ENCODE peak calls at places on chromosome 1, in seven cellular contexts. One of them, this sample, is unnamed. For H3K9me3, the result is how much of the 10 kb centered on the place peaks cover.

GRCh38 chr1:147377263-147378246 is 135.1 kb downstream of the CHD1L start:
- DNase-seq in Peyer's patch: no peak
- DNase-seq in ovary: no peak
- DNase-seq in psoas muscle: no peak
- DNase-seq in heart right ventricle: no peak
- DNase-seq in neural progenitor cell: no peak
- DNase-seq in lung: no peak
- DNase-seq in this sample: no peak

GRCh38 chr1:224785622-224786021 is 143.9 kb upstream of the DNAH14 start:
- DNase-seq in Peyer's patch: no peak
- DNase-seq in ovary: no peak
- DNase-seq in psoas muscle: no peak
- DNase-seq in heart right ventricle: no peak
- DNase-seq in neural progenitor cell: no peak
- DNase-seq in lung: no peak
- DNase-seq in this sample: no peak

GRCh38 chr1:12184008-12184681 is 17.4 kb downstream of the TNFRSF1B start:
- DNase-seq in Peyer's patch: peak
- DNase-seq in ovary: peak
- DNase-seq in psoas muscle: peak
- DNase-seq in heart right ventricle: peak
- DNase-seq in neural progenitor cell: peak
- DNase-seq in lung: peak
- DNase-seq in this sample: peak

GRCh38 chr1:150925080-150925479 is 1.1 kb upstream of the SETDB1 start:
- DNase-seq in Peyer's patch: no peak
- DNase-seq in ovary: no peak
- DNase-seq in psoas muscle: no peak
- DNase-seq in heart right ventricle: no peak
- DNase-seq in neural progenitor cell: no peak
- DNase-seq in lung: no peak
- DNase-seq in this sample: no peak

GRCh38 chr1:220157738-220158137 is 63.8 kb downstream of the IARS2 start:
- DNase-seq in Peyer's patch: no peak
- DNase-seq in ovary: no peak
- DNase-seq in psoas muscle: no peak
- DNase-seq in heart right ventricle: no peak
- DNase-seq in neural progenitor cell: no peak
- DNase-seq in lung: no peak
- DNase-seq in this sample: no peak

GRCh38 chr1:11898831-11899467 is 27.3 kb downstream of the KIAA2013 start:
- DNase-seq in Peyer's patch: no peak
- DNase-seq in ovary: no peak
- DNase-seq in psoas muscle: no peak
- DNase-seq in heart right ventricle: no peak
- DNase-seq in neural progenitor cell: peak
- DNase-seq in lung: no peak
- DNase-seq in this sample: no peak

GRCh38 chr1:159211331-159212136 is 6.9 kb downstream of the ACKR1 start:
- DNase-seq in Peyer's patch: no peak
- DNase-seq in ovary: no peak
- DNase-seq in psoas muscle: peak
- DNase-seq in heart right ventricle: peak
- DNase-seq in neural progenitor cell: peak
- DNase-seq in lung: no peak
- DNase-seq in this sample: no peak

GRCh38 chr1:234707641-234708040 is 97.7 kb upstream of the IRF2BP2 start:
- DNase-seq in Peyer's patch: no peak
- DNase-seq in ovary: no peak
- DNase-seq in psoas muscle: no peak
- DNase-seq in heart right ventricle: no peak
- DNase-seq in neural progenitor cell: no peak
- DNase-seq in lung: peak
- DNase-seq in this sample: peak

GRCh38 chr1:215754112-215754511 is 187.0 kb downstream of the KCTD3 start:
- DNase-seq in Peyer's patch: no peak
- DNase-seq in ovary: no peak
- DNase-seq in psoas muscle: no peak
- DNase-seq in heart right ventricle: no peak
- DNase-seq in neural progenitor cell: no peak
- DNase-seq in lung: no peak
- DNase-seq in this sample: no peak

GRCh38 chr1:107532318-107532717 is 391.5 kb downstream of the NTNG1 start:
- DNase-seq in Peyer's patch: no peak
- DNase-seq in ovary: no peak
- DNase-seq in psoas muscle: no peak
- DNase-seq in heart right ventricle: no peak
- DNase-seq in neural progenitor cell: no peak
- DNase-seq in lung: no peak
- DNase-seq in this sample: no peak

GRCh38 chr1:43576521-43576920 is 45.8 kb downstream of the PTPRF start:
- DNase-seq in Peyer's patch: no peak
- DNase-seq in ovary: no peak
- DNase-seq in psoas muscle: no peak
- DNase-seq in heart right ventricle: no peak
- DNase-seq in neural progenitor cell: no peak
- DNase-seq in lung: no peak
- DNase-seq in this sample: no peak

DNA sequence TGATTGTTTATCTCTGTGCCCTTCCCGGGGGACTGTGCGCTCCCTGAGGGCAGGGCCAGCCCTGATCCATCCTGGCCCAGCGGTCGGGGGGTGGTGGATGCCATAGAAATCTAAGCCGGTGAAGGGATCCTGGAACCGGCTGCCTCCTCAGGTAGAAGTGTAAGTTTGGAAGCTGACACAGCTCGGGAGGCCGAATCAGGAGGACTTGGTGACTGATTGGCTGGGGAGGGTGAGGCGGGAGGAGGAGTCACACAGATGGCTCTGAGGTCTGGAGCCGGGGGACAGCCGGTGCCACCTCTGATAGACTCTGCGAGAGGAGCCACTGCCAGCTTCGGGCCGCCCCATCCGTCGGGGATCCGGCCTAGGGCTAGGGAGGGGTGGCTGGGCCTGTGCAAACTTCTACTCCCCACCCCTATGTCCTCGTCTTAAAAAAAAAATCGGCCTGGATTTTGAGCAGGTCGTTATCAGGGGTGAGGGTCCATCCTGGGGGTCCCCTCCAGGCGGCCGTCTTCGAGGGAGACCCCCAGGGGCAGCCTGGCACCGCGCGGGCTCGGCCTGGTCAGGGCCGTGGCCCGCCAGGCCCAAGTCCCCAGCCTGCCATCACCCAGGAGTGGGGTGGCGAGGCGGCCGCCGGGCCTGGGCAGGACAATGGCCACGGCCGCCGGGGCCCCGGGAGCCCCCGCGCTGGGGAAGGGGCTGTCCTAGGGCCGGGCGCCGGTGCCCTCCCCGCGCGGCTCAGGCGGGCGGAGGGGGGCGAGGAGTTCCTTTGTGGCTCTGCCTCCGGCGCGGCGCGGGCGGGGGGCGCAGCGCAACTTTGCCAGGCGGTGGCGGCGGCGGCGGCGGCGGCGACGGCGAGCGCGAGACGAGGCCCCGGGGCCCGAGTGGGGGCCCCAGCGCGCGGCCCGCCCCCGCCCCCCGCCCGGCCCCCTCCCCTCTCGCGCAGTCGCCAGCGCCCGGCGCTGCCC is 663 bp upstream of the ZNF362 start:
- DNase-seq in Peyer's patch: peak
- DNase-seq in ovary: peak
- DNase-seq in psoas muscle: peak
- DNase-seq in heart right ventricle: peak
- DNase-seq in neural progenitor cell: peak
- DNase-seq in lung: peak
- DNase-seq in this sample: peak
- TF ChIP-seq CTCF in Peyer's patch: no peak
- TF ChIP-seq CTCF in ovary: no peak
- TF ChIP-seq CTCF in psoas muscle: no peak
- TF ChIP-seq CTCF in heart right ventricle: no peak
- TF ChIP-seq CTCF in neural progenitor cell: no peak
- TF ChIP-seq CTCF in lung: no peak
- TF ChIP-seq CTCF in this sample: no peak

GRCh38 chr1:236812334-236813030 is 17.4 kb downstream of the MTR start:
- DNase-seq in Peyer's patch: no peak
- DNase-seq in ovary: no peak
- DNase-seq in psoas muscle: no peak
- DNase-seq in heart right ventricle: no peak
- DNase-seq in neural progenitor cell: no peak
- DNase-seq in lung: no peak
- DNase-seq in this sample: no peak
- H3K27ac ChIP-seq in Peyer's patch: no peak
- H3K27ac ChIP-seq in ovary: no peak
- H3K27ac ChIP-seq in psoas muscle: no peak
- H3K27ac ChIP-seq in heart right ventricle: no peak
- H3K27ac ChIP-seq in neural progenitor cell: no peak
- H3K27ac ChIP-seq in lung: no peak
- H3K27ac ChIP-seq in this sample: no peak

DNA sequence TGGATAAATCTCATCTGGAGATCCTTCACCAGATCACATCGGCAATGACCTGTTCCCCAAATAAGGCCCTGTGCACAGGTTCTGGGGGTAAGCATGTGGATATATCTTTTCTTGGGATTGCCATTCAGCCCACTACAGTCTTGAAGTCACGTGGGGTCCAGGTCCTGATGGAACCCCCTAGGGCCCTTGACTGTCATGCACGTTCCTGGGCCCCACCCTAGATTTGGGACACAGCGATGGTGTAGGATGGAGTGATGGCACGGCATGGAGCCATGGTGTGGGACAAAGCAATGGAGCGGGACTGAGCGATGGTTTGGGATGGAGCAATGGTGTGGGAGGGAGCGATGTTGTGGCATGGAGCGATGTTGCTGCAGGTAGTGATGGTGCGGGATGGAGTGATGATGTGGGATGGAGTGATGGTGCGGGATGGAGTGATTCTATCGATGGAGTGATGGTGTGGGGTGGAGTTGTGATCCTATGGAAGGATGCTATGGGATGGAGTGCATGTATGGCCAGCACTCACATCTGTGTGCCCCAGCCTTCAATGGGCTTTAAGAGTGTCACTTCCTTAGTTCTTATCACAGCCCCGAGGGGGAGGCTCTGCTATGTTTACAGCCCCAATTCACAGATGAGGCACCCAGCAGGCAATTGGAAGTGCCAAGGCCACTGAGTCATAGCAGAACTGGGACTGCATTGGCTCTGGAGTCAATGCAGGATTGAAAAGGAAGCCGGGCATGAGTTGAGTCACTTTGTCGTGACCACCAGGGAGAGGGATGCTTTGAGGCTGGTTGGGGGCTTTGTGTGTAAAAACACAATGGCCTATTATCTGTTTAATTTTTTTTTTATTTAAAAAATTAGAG is 97.0 kb upstream of the C1orf174 start:
- DNase-seq in Peyer's patch: peak
- DNase-seq in ovary: no peak
- DNase-seq in psoas muscle: no peak
- DNase-seq in heart right ventricle: no peak
- DNase-seq in neural progenitor cell: no peak
- DNase-seq in lung: no peak
- DNase-seq in this sample: no peak
- H3K9me3 ChIP-seq in Peyer's patch: under half
- H3K9me3 ChIP-seq in ovary: under half
- H3K9me3 ChIP-seq in psoas muscle: under half
- H3K9me3 ChIP-seq in heart right ventricle: under half
- H3K9me3 ChIP-seq in neural progenitor cell: under half
- H3K9me3 ChIP-seq in lung: under half
- H3K9me3 ChIP-seq in this sample: under half

GRCh38 chr1:189678779-189679178 is 798.9 kb downstream of the BRINP3 start:
- DNase-seq in Peyer's patch: no peak
- DNase-seq in ovary: no peak
- DNase-seq in psoas muscle: no peak
- DNase-seq in heart right ventricle: no peak
- DNase-seq in neural progenitor cell: no peak
- DNase-seq in lung: no peak
- DNase-seq in this sample: no peak
- TF ChIP-seq CTCF in Peyer's patch: no peak
- TF ChIP-seq CTCF in ovary: no peak
- TF ChIP-seq CTCF in psoas muscle: no peak
- TF ChIP-seq CTCF in heart right ventricle: no peak
- TF ChIP-seq CTCF in neural progenitor cell: peak
- TF ChIP-seq CTCF in lung: no peak
- TF ChIP-seq CTCF in this sample: no peak

GRCh38 chr1:35266306-35266705 is 2.2 kb upstream of the ZMYM4 start:
- DNase-seq in Peyer's patch: no peak
- DNase-seq in ovary: no peak
- DNase-seq in psoas muscle: no peak
- DNase-seq in heart right ventricle: no peak
- DNase-seq in neural progenitor cell: no peak
- DNase-seq in lung: no peak
- DNase-seq in this sample: no peak

GRCh38 chr1:35264035-35264434 is 4.5 kb upstream of the ZMYM4 start:
- DNase-seq in Peyer's patch: no peak
- DNase-seq in ovary: no peak
- DNase-seq in psoas muscle: no peak
- DNase-seq in heart right ventricle: no peak
- DNase-seq in neural progenitor cell: no peak
- DNase-seq in lung: no peak
- DNase-seq in this sample: no peak

GRCh38 chr1:35261412-35262120 is 6.9 kb upstream of the ZMYM4 start:
- DNase-seq in Peyer's patch: no peak
- DNase-seq in ovary: no peak
- DNase-seq in psoas muscle: no peak
- DNase-seq in heart right ventricle: no peak
- DNase-seq in neural progenitor cell: no peak
- DNase-seq in lung: no peak
- DNase-seq in this sample: no peak

GRCh38 chr1:35268282-35269189 is at the start of gene ZMYM4:
- DNase-seq in Peyer's patch: peak
- DNase-seq in ovary: peak
- DNase-seq in psoas muscle: peak
- DNase-seq in heart right ventricle: peak
- DNase-seq in neural progenitor cell: peak
- DNase-seq in lung: peak
- DNase-seq in this sample: peak

GRCh38 chr1:35264861-35265260 is 3.6 kb upstream of the ZMYM4 start:
- DNase-seq in Peyer's patch: no peak
- DNase-seq in ovary: peak
- DNase-seq in psoas muscle: no peak
- DNase-seq in heart right ventricle: no peak
- DNase-seq in neural progenitor cell: no peak
- DNase-seq in lung: peak
- DNase-seq in this sample: no peak
- H3K27ac ChIP-seq in Peyer's patch: no peak
- H3K27ac ChIP-seq in ovary: peak
- H3K27ac ChIP-seq in psoas muscle: no peak
- H3K27ac ChIP-seq in heart right ventricle: peak
- H3K27ac ChIP-seq in neural progenitor cell: no peak
- H3K27ac ChIP-seq in lung: no peak
- H3K27ac ChIP-seq in this sample: peak

DNA sequence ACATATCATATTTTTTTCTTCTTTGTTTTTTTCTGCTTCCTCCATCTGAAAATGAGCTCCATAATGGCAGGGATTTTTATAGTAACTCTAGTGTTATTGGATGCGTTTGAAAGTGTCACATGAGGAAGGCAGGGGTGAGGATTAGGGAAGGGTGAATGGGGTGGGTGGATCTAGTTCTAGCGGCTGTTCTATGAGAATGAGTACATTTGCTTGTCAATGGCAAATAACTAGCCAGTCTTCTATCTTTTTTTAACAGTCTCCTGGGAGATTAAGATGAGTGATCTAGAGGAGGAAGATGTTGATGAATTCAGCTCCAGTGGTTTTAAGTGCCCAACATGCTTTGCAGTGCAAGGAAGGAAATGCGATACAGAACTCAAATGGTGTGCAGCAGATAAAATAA is 5.8 kb downstream of the OR14I1 start:
- DNase-seq in Peyer's patch: no peak
- DNase-seq in ovary: no peak
- DNase-seq in psoas muscle: no peak
- DNase-seq in heart right ventricle: no peak
- DNase-seq in neural progenitor cell: no peak
- DNase-seq in lung: no peak
- DNase-seq in this sample: no peak
- H3K9me3 ChIP-seq in Peyer's patch: under half
- H3K9me3 ChIP-seq in ovary: under half
- H3K9me3 ChIP-seq in psoas muscle: under half
- H3K9me3 ChIP-seq in heart right ventricle: under half
- H3K9me3 ChIP-seq in neural progenitor cell: under half
- H3K9me3 ChIP-seq in lung: under half
- H3K9me3 ChIP-seq in this sample: under half

This sample was measured in ascending aorta.